ENCODE peak calls at places on chromosomes 12 and 14, in seven cellular contexts. T is HCT116, V is neural progenitor cell, W is PC-3, J is hepatocyte, R is GM23248, B is GM23338. Z is an unnamed sample.
A peak's percentile ranks its signal among the peaks of the same experiment; 100 is the strongest.

GRCh38 chr12:94618995-94619695 is 31.2 kb downstream of the TMCC3 start:
- DNase-seq in T (peak; percentile 63), J (peak; percentile 44), V (no peak), B (no peak), W (peak; percentile 98), R (peak; percentile 95), Z (no peak)

GRCh38 chr12:47779943-47780504 is 7.0 kb downstream of the SLC48A1 start:
- DNase-seq in V (no peak), B (no peak), J (no peak), W (no peak), R (peak; percentile 35), T (no peak), Z (no peak)

GRCh38 chr12:49535921-49536525 is 2.8 kb upstream of the KCNH3 start:
- DNase-seq in R (peak; percentile 23), B (no peak), T (no peak), J (no peak), V (no peak), W (peak; percentile 42), Z (no peak)

GRCh38 chr14:81435578-81436295 is 35.6 kb upstream of the STON2 start:
- DNase-seq in W (peak; percentile 57), R (peak; percentile 50), J (peak; percentile 82), B (peak; percentile 79), V (peak; percentile 88), T (no peak), Z (peak; percentile 21)

GRCh38 chr14:105602799-105603763 is 76.7 kb downstream of the TMEM121 start:
- DNase-seq in W (no peak), R (no peak), B (no peak), T (no peak), V (no peak), J (peak; percentile 3), Z (no peak)

GRCh38 chr12:57341275-57341990 is 89.4 kb downstream of the R3HDM2 start:
- DNase-seq in R (peak; percentile 14), W (no peak), V (no peak), B (no peak), J (no peak), T (no peak), Z (no peak)

GRCh38 chr12:18747960-18748359 is 10.0 kb downstream of the CAPZA3 start:
- DNase-seq in V (no peak), T (no peak), W (peak; percentile 34), R (peak; percentile 77), J (peak; percentile 8), B (peak; percentile 35), Z (no peak)

GRCh38 chr12:124929649-124930419 is 15.4 kb upstream of the UBC start:
- DNase-seq in T (no peak), W (no peak), R (no peak), J (no peak), B (no peak), V (no peak), Z (no peak)

GRCh38 chr12:50145439-50145838 is 21.7 kb downstream of the CERS5 start:
- DNase-seq in W (no peak), R (no peak), B (no peak), T (no peak), V (no peak), J (no peak), Z (no peak)

GRCh38 chr14:99267871-99268775 is 3.9 kb downstream of the BCL11B start:
- DNase-seq in R (no peak), B (no peak), T (no peak), V (no peak), J (no peak), W (no peak), Z (no peak)

GRCh38 chr12:69583203-69583602 is 2.1 kb upstream of the CCT2 start:
- DNase-seq in W (peak; percentile 38), V (peak; percentile 55), R (peak; percentile 19), T (no peak), B (peak; percentile 75), J (peak; percentile 30), Z (no peak)

GRCh38 chr12:49622501-49623141 is 740 bp upstream of the PRPF40B start:
- DNase-seq in B (peak; percentile 64), T (no peak), V (peak; percentile 58), W (no peak), R (peak; percentile 76), J (peak; percentile 40), Z (peak; percentile 84)

GRCh38 chr14:60514378-60515243 is 5.7 kb downstream of the SIX6 start:
- DNase-seq in W (peak; percentile 25), B (peak; percentile 75), J (peak; percentile 57), V (peak; percentile 97), T (no peak), R (peak; percentile 32), Z (no peak)

GRCh38 chr12:42981379-42981778 is 391.8 kb upstream of the PRICKLE1 start:
- DNase-seq in J (no peak), V (peak; percentile 7), W (peak; percentile 80), T (no peak), R (peak; percentile 84), B (peak; percentile 55), Z (no peak)

GRCh38 chr14:30214456-30215090 is 286.9 kb upstream of the PRKD1 start:
- DNase-seq in J (peak; percentile 72), R (peak; percentile 85), T (peak; percentile 8), B (peak; percentile 75), V (peak; percentile 72), W (peak; percentile 74), Z (peak; percentile 36)

GRCh38 chr12:80316141-80316700 is 127.8 kb upstream of the PTPRQ start:
- DNase-seq in V (no peak), R (no peak), B (no peak), W (no peak), T (no peak), J (no peak), Z (no peak)

GRCh38 chr14:68008491-68008890 is 188.9 kb downstream of the RAD51B start:
- DNase-seq in B (no peak), T (no peak), J (no peak), W (no peak), V (no peak), R (no peak), Z (no peak)

GRCh38 chr14:68012861-68013260 is 193.3 kb downstream of the RAD51B start:
- DNase-seq in V (peak; percentile 2), B (no peak), W (no peak), R (no peak), T (no peak), J (no peak), Z (no peak)

GRCh38 chr14:68014771-68015170 is 195.2 kb downstream of the RAD51B start:
- DNase-seq in V (no peak), T (no peak), R (no peak), J (no peak), W (no peak), B (no peak), Z (no peak)

GRCh38 chr14:68013326-68013725 is 193.7 kb downstream of the RAD51B start:
- DNase-seq in T (no peak), B (no peak), W (no peak), V (no peak), R (no peak), J (no peak), Z (no peak)

GRCh38 chr14:68011629-68012028 is 192.1 kb downstream of the RAD51B start:
- DNase-seq in V (no peak), J (no peak), T (no peak), W (no peak), R (peak; percentile 53), B (no peak), Z (no peak)
- TF ChIP-seq EZH2phosphoT487 in V (no peak), J (no peak), T (no peak), W (no peak), R (no peak), B (no peak), Z (no peak)

GRCh38 chr14:76343386-76343785 is 32.6 kb upstream of the ESRRB start:
- DNase-seq in T (no peak), R (no peak), V (no peak), W (no peak), J (no peak), B (no peak), Z (no peak)
- TF ChIP-seq EZH2phosphoT487 in T (no peak), R (no peak), V (no peak), W (no peak), J (no peak), B (no peak), Z (no peak)

GRCh38 chr14:58805057-58805456 is 167.3 kb downstream of the DACT1 start:
- DNase-seq in T (no peak), W (no peak), J (no peak), V (no peak), R (peak; percentile 62), B (no peak), Z (no peak)
- TF ChIP-seq EZH2phosphoT487 in T (no peak), W (no peak), J (no peak), V (no peak), R (no peak), B (no peak), Z (no peak)

GRCh38 chr12:110582286-110583136 is 607 bp downstream of the PPTC7 start:
- DNase-seq in B (peak; percentile 55), W (peak; percentile 56), T (no peak), V (peak; percentile 57), R (peak; percentile 74), J (peak; percentile 69), Z (peak; percentile 26)
- TF ChIP-seq EZH2phosphoT487 in B (no peak), W (no peak), T (no peak), V (no peak), R (no peak), J (no peak), Z (no peak)

GRCh38 chr12:55829967-55830600 is 697 bp upstream of the DNAJC14 start:
- DNase-seq in W (peak; percentile 24), R (no peak), B (peak; percentile 77), T (no peak), J (peak; percentile 63), V (peak; percentile 78), Z (no peak)

GRCh38 chr12:55830601-55831406 is 1.4 kb upstream of the DNAJC14 start:
- DNase-seq in J (peak; percentile 81), B (peak; percentile 72), V (peak; percentile 79), R (peak; percentile 68), W (no peak), T (no peak), Z (no peak)

GRCh38 chr12:55828357-55828756 is 1.0 kb downstream of the DNAJC14 start:
- DNase-seq in B (no peak), T (no peak), V (no peak), R (no peak), W (no peak), J (no peak), Z (no peak)

GRCh38 chr12:55833056-55833455 is 3.7 kb upstream of the DNAJC14 start:
- DNase-seq in J (no peak), R (no peak), V (no peak), T (no peak), B (no peak), W (no peak), Z (no peak)

DNA sequence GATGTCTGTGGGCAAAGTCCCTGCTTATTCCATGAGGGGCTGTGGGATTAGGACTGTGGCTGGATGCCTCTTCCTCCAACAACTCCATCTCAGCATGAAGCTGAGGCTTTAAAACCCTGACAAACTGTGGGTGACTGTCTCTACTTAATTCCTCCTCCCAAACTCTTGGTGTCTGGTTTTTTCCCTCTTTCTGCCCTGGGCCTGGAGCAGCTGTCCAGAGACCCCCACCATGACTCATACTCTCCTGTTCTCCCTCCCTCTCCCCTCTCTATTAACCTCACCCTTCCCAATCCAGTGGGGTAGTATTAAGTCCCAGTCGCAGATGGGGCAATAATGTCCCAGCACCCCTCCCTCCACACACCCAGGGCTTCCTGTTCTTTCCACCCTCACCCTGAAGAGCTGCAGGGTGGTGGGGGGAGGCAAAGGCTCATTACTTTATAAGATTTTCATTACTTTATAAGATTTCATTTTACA is 2.1 kb upstream of the DNAJC14 start:
- DNase-seq in T (no peak), B (no peak), R (no peak), J (no peak), V (no peak), W (no peak), Z (no peak)
- TF ChIP-seq EZH2phosphoT487 in T (no peak), B (no peak), R (no peak), J (no peak), V (no peak), W (no peak), Z (no peak)